ENCODE peak calls at places on chromosomes 7 and 10, in five cellular contexts. H, M, D, X and L are unnamed samples.
A peak's percentile ranks its signal among the peaks of the same experiment; 100 is the strongest.

GRCh38 chr7:90597879-90598278 is 1.8 kb downstream of the CDK14 start:
- DNase-seq in H (no peak), M (no peak), D (no peak), X (no peak), L (no peak)

GRCh38 chr7:74654811-74655210 is 2.7 kb upstream of the GTF2I start:
- DNase-seq in H (no peak), M (no peak), D (no peak), X (no peak), L (no peak)

GRCh38 chr10:78717200-78717599 is 351.6 kb upstream of the ZMIZ1 start:
- DNase-seq in H (no peak), M (no peak), D (peak; percentile 61), X (no peak), L (no peak)

GRCh38 chr7:36309301-36309700 is 80.4 kb upstream of the ANLN start:
- DNase-seq in H (no peak), M (no peak), D (no peak), X (no peak), L (no peak)

GRCh38 chr10:80322158-80322557 is 32.7 kb upstream of the MAT1A start:
- DNase-seq in H (no peak), M (no peak), D (no peak), X (no peak), L (no peak)

GRCh38 chr10:24957624-24958435 is 5.4 kb upstream of the PRTFDC1 start:
- DNase-seq in H (no peak), M (peak; percentile 31), D (no peak), X (no peak), L (no peak)

GRCh38 chr10:43402880-43403452 is 6.0 kb downstream of the HNRNPF start:
- DNase-seq in H (no peak), M (no peak), D (no peak), X (no peak), L (no peak)

GRCh38 chr7:1386623-1387220 is 72.5 kb downstream of the MICALL2 start:
- DNase-seq in H (no peak), M (no peak), D (no peak), X (no peak), L (no peak)

GRCh38 chr10:48251152-48251524 is 23.4 kb downstream of the FRMPD2 start:
- DNase-seq in H (no peak), M (no peak), D (no peak), X (no peak), L (no peak)

GRCh38 chr10:120570418-120570817 is 113.4 kb downstream of the PLPP4 start:
- DNase-seq in H (no peak), M (no peak), D (no peak), X (no peak), L (no peak)

GRCh38 chr10:77673086-77673485 is 35.5 kb upstream of the KCNMA1 start:
- DNase-seq in H (no peak), M (no peak), D (no peak), X (no peak), L (no peak)

GRCh38 chr7:87369216-87369615 is 23.8 kb downstream of the CROT start:
- DNase-seq in H (no peak), M (no peak), D (no peak), X (no peak), L (no peak)

GRCh38 chr7:148589640-148590039 is 926 bp upstream of the C7orf33 start:
- DNase-seq in H (no peak), M (no peak), D (no peak), X (no peak), L (no peak)

GRCh38 chr10:113890769-113891168 is 36.3 kb downstream of the NHLRC2 start:
- DNase-seq in H (peak; percentile 22), M (no peak), D (no peak), X (no peak), L (no peak)

GRCh38 chr7:45902820-45903219 is 14.5 kb downstream of the IGFBP1 start:
- DNase-seq in H (no peak), M (no peak), D (no peak), X (no peak), L (no peak)

GRCh38 chr7:8154290-8154689 is 107.7 kb downstream of the ICA1 start:
- DNase-seq in H (no peak), M (no peak), D (no peak), X (no peak), L (no peak)

GRCh38 chr7:25206765-25207164 is 21.5 kb downstream of the NPVF start:
- DNase-seq in H (no peak), M (no peak), D (no peak), X (no peak), L (no peak)

GRCh38 chr10:55400075-55400474 is 599.0 kb upstream of the PCDH15 start:
- DNase-seq in H (no peak), M (no peak), D (no peak), X (no peak), L (no peak)

GRCh38 chr7:155374276-155375252 is 76.9 kb downstream of the INSIG1 start:
- DNase-seq in H (no peak), M (no peak), D (no peak), X (peak; percentile 63), L (no peak)

GRCh38 chr7:81857385-81857784 is 87.5 kb upstream of the HGF start:
- DNase-seq in H (no peak), M (no peak), D (no peak), X (no peak), L (no peak)

GRCh38 chr7:34425631-34426384 is 232.2 kb upstream of the NPSR1 start:
- DNase-seq in H (no peak), M (no peak), D (no peak), X (no peak), L (no peak)

GRCh38 chr7:24991333-24991732 is 11.4 kb upstream of the OSBPL3 start:
- DNase-seq in H (no peak), M (no peak), D (no peak), X (no peak), L (no peak)

GRCh38 chr7:150969483-150969874 is 8.6 kb downstream of the KCNH2 start:
- DNase-seq in H (no peak), M (no peak), D (no peak), X (no peak), L (no peak)

GRCh38 chr10:43816351-43817321 is 168.0 kb upstream of the ZNF32 start:
- DNase-seq in H (peak; percentile 88), M (no peak), D (no peak), X (no peak), L (peak; percentile 64)

GRCh38 chr7:106679153-106679931 is 18.4 kb upstream of the CCDC71L start:
- DNase-seq in H (peak; percentile 82), M (no peak), D (no peak), X (no peak), L (no peak)

GRCh38 chr10:102596506-102596971 is 47.7 kb upstream of the TRIM8 start:
- DNase-seq in H (peak; percentile 77), M (peak; percentile 57), D (no peak), X (peak; percentile 85), L (no peak)

GRCh38 chr7:18828333-18829100 is 288.9 kb downstream of the TWIST1 start:
- DNase-seq in H (no peak), M (no peak), D (no peak), X (no peak), L (no peak)

GRCh38 chr10:104445359-104445758 is 91.7 kb downstream of the CFAP58 start:
- DNase-seq in H (no peak), M (no peak), D (no peak), X (no peak), L (no peak)

GRCh38 chr10:79103585-79103984 is 34.8 kb downstream of the ZMIZ1 start:
- DNase-seq in H (no peak), M (no peak), D (peak; percentile 47), X (no peak), L (no peak)

GRCh38 chr7:71313562-71313961 is 181.6 kb downstream of the GALNT17 start:
- DNase-seq in H (no peak), M (no peak), D (no peak), X (peak; percentile 47), L (no peak)

GRCh38 chr10:100183482-100183881 is 2.3 kb downstream of the ERLIN1 start:
- DNase-seq in H (peak; percentile 92), M (no peak), D (no peak), X (no peak), L (no peak)

DNA sequence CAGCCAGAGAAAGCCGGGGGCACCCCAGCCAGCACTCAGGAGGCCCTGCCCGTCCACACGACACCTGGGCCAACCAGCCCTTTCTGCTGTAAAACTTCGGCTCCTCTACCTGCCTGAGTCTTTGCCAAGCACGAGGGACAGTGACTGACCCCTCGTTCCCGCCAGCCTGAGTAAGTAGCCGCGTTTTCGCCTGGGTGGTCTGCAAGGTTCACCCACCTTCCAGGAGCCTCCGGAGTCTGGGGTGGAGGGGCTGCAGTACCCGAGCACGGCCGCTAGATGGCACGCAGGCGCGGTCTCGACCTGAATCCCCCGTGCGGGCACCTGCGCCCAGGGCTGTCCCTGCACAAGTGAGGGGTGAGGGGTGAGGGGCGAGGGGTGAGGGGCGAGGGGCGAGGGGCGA is 192.7 kb downstream of the PTPRN2 start:
- DNase-seq in H (peak; percentile 36), M (no peak), D (no peak), X (peak; percentile 75), L (peak; percentile 33)
- TF ChIP-seq CTCF in H (peak; percentile 85), M (peak; percentile 90), D (peak; percentile 44), X (peak; percentile 74), L (peak; percentile 50)

DNA sequence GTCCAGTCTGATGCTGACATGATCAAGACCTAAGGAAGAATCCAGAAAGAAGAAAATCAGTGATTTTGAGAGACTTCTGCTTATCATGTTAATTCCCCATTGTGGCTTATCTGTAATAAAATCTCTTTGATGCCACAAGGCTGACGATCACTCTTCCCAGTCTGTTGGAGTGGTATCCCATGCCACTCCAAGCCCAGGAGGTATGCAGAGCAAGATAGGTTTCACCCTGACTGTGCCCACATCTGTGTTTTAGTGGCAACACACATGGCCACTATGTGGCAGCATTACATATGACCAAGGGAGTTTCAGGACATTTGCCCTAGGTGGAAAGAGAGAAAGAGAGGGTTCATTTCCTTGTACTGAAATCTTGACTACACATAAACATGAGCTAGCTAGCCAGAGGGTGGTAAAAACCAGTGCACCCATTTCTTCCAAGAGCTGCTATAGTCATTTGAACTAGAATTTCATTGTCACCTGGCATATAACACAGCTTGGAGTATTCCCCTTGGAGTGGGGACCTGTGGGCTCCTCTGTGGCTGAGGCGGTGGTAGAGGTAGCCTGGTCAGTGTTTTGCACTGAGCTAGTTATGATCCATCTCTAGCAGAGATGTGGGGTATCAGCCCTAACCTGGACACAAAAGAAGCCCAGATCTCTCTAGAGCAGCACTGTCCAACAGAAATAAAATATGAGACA is 20.8 kb downstream of the LAMB4 start:
- DNase-seq in H (peak; percentile 56), M (peak; percentile 21), D (no peak), X (peak; percentile 43), L (no peak)
- TF ChIP-seq CTCF in H (peak; percentile 66), M (peak; percentile 63), D (no peak), X (peak; percentile 57), L (no peak)

GRCh38 chr10:53839437-53840039 is 961.5 kb downstream of the PCDH15 start:
- DNase-seq in H (peak; percentile 28), M (no peak), D (no peak), X (peak; percentile 18), L (no peak)
- TF ChIP-seq CTCF in H (no peak), M (no peak), D (peak; percentile 29), X (peak; percentile 62), L (no peak)

DNA sequence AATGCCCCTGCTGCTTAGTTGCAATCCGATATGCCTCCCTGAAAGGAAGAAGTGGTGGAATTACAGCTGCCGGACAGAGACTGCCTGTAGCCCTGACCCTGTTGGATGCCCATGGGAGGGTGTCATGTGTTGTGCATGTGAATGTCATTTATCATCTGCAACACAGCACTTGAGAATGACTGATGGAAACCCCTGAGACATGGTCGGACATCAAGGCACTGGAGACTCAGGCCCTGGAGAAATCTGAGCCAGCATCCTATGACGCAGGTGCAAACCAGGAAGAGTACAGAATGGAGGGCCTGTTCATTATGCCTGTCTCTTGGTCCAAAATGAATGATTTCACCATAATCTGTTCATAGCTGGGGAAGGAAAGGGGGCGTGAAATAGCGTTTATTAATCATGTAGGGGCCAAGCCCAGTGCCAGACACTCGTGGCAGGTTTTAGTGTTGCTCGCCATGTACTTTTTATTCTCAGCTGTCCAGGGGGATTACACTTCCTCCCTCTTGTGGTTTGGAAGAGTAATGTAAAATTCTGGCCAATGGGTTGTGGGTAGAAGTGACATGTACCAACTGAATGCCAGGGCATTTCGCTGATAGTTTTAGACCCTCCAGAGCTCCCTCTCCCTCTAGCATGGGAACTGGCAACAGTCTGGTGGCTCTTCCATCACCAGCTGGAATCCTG is 23.0 kb upstream of the LEP start:
- DNase-seq in H (peak; percentile 74), M (no peak), D (no peak), X (no peak), L (no peak)
- TF ChIP-seq CTCF in H (peak; percentile 38), M (peak; percentile 45), D (no peak), X (peak; percentile 44), L (no peak)